ENCODE peak calls at places on chromosomes 3 and 15, in four cellular contexts. C is HCT116, G is GM23248, K is GM23338. Q is an unnamed sample. For H3K9me2, the result is how much of the 10 kb centered on the place peaks cover.

GRCh38 chr15:75640483-75641175 is 605 bp upstream of the IMP3 start:
- DNase-seq in C (peak), K (peak), G (peak), Q (peak)

GRCh38 chr15:92667291-92667904 is 11.8 kb upstream of the FAM174B start:
- DNase-seq in G (no peak), C (no peak), K (no peak), Q (peak)

GRCh38 chr3:93981649-93982048 is 1.7 kb downstream of the ARL13B start:
- DNase-seq in G (no peak), K (no peak), C (no peak), Q (no peak)

GRCh38 chr3:30354972-30355371 is 251.4 kb upstream of the TGFBR2 start:
- DNase-seq in G (no peak), K (no peak), C (no peak), Q (peak)

GRCh38 chr3:179961081-179962078 is 75.4 kb downstream of the PEX5L start:
- DNase-seq in K (no peak), C (no peak), G (no peak), Q (no peak)

GRCh38 chr3:137121704-137122314 is 164.0 kb downstream of the IL20RB start:
- DNase-seq in K (peak), C (peak), G (peak), Q (peak)

GRCh38 chr15:91865486-91865885 is 12.0 kb downstream of the SLCO3A1 start:
- DNase-seq in C (no peak), G (no peak), K (no peak), Q (no peak)

GRCh38 chr15:66156310-66156975 is 97.1 kb downstream of the MEGF11 start:
- DNase-seq in C (no peak), K (no peak), G (no peak), Q (no peak)

GRCh38 chr3:131349946-131350347 is 31.6 kb upstream of the NUDT16 start:
- DNase-seq in K (no peak), G (peak), C (peak), Q (peak)

GRCh38 chr15:67019069-67019468 is 46.3 kb upstream of the SMAD3 start:
- DNase-seq in G (no peak), K (no peak), C (no peak), Q (no peak)

GRCh38 chr3:48504051-48504946 is at the start of gene SHISA5:
- DNase-seq in C (no peak), G (peak), K (peak), Q (peak)

GRCh38 chr15:77535845-77536244 is 96.9 kb downstream of the LINGO1 start:
- DNase-seq in K (peak), C (peak), G (no peak), Q (no peak)

GRCh38 chr15:69734699-69735098 is 282.1 kb downstream of the RPLP1 start:
- DNase-seq in G (peak), C (no peak), K (no peak), Q (no peak)

GRCh38 chr3:184381261-184382224 is 1.7 kb downstream of the CHRD start:
- DNase-seq in G (peak), C (no peak), K (peak), Q (no peak)

GRCh38 chr3:56251343-56251945 is 216.8 kb downstream of the ERC2 start:
- DNase-seq in G (peak), K (peak), C (peak), Q (peak)

GRCh38 chr15:52730163-52730562 is 51.0 kb upstream of the ATOSA start:
- DNase-seq in K (no peak), C (no peak), G (peak), Q (peak)

GRCh38 chr3:192881159-192881786 is 36.4 kb downstream of the MB21D2 start:
- DNase-seq in G (no peak), K (no peak), C (no peak), Q (no peak)

GRCh38 chr3:30510596-30510995 is 95.8 kb upstream of the TGFBR2 start:
- DNase-seq in C (no peak), G (no peak), K (no peak), Q (peak)

GRCh38 chr15:25062551-25063430 is 108.0 kb downstream of the SNRPN start:
- DNase-seq in C (no peak), G (no peak), K (no peak), Q (no peak)

GRCh38 chr15:65421360-65422215 is 1.2 kb downstream of the IGDCC4 start:
- DNase-seq in K (peak), G (peak), C (no peak), Q (peak)

GRCh38 chr3:132317229-132317948 is at the start of gene ACP3:
- DNase-seq in G (peak), C (peak), K (peak), Q (peak)

GRCh38 chr15:90701880-90702630 is 15.1 kb upstream of the BLM start:
- DNase-seq in C (no peak), G (peak), K (peak), Q (no peak)

GRCh38 chr15:43513550-43513949 is 3.9 kb upstream of the MAP1A start:
- DNase-seq in G (peak), K (no peak), C (no peak), Q (peak)

GRCh38 chr3:111112913-111113312 is 41.3 kb downstream of the NECTIN3 start:
- DNase-seq in C (no peak), G (peak), K (no peak), Q (no peak)

GRCh38 chr15:78177447-78177873 is 28.3 kb downstream of the IDH3A start:
- DNase-seq in G (peak), K (peak), C (peak), Q (peak)

GRCh38 chr3:141366285-141367037 is 1.8 kb upstream of the ZBTB38 start:
- DNase-seq in K (no peak), G (peak), C (peak), Q (peak)

GRCh38 chr3:141796436-141797166 is 33.4 kb downstream of the GRK7 start:
- DNase-seq in C (no peak), G (peak), K (no peak), Q (no peak)

GRCh38 chr3:72722930-72723726 is 125.1 kb downstream of the SHQ1 start:
- DNase-seq in C (no peak), K (no peak), G (peak), Q (peak)

GRCh38 chr15:78302579-78302978 is 3.2 kb upstream of the SKIC8 start:
- DNase-seq in C (no peak), G (peak), K (no peak), Q (peak)

GRCh38 chr3:120652896-120653545 is 29.0 kb downstream of the HGD start:
- DNase-seq in K (no peak), G (no peak), C (no peak), Q (no peak)

GRCh38 chr3:169790687-169791429 is 17.7 kb downstream of the MYNN start:
- DNase-seq in G (peak), K (no peak), C (no peak), Q (peak)

GRCh38 chr15:76057332-76058000 is 2.3 kb upstream of the TMEM266 start:
- DNase-seq in G (peak), C (no peak), K (peak), Q (peak)

GRCh38 chr15:55829826-55830225 is 86.9 kb upstream of the PRTG start:
- DNase-seq in C (no peak), K (no peak), G (no peak), Q (no peak)

GRCh38 chr3:129046732-129047552 is 13.6 kb upstream of the GP9 start:
- DNase-seq in C (no peak), K (no peak), G (no peak), Q (no peak)

GRCh38 chr15:72136170-72137051 is 18.2 kb downstream of the SENP8 start:
- DNase-seq in G (no peak), K (no peak), C (no peak), Q (peak)

GRCh38 chr3:19250959-19251610 is 102.8 kb downstream of the KCNH8 start:
- DNase-seq in C (no peak), G (no peak), K (peak), Q (no peak)

GRCh38 chr15:66594344-66594743 is 28.5 kb upstream of the LCTL start:
- DNase-seq in G (no peak), C (no peak), K (peak), Q (peak)

GRCh38 chr3:118811333-118811732 is 223.3 kb downstream of the IGSF11 start:
- DNase-seq in K (no peak), C (no peak), G (no peak), Q (no peak)

GRCh38 chr3:169041677-169042171 is 621.8 kb downstream of the MECOM start:
- DNase-seq in G (peak), K (peak), C (peak), Q (peak)

DNA sequence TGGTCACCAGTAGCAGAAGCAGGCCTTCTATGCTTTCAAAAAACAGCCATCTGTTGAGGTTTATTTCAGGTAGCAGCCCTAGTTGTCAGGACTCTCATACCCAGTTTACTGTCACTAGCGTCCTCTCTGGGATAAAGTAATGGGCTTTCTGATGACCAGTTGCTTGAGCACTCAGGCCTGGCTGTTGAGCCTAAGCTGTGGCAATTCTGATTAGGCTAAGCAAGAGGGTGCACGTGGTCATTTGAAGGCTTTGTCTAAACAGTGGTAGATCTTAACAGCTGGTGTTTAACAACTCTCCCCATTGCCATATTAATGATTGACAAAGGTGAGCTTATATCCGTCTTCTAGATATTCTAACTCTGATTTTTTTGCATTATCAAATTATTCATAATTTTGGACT is 132.9 kb upstream of the TMCO5A start:
- DNase-seq in K (no peak), G (no peak), C (no peak), Q (no peak)
- H2AFZ ChIP-seq in K (peak), G (no peak), C (no peak), Q (no peak)

DNA sequence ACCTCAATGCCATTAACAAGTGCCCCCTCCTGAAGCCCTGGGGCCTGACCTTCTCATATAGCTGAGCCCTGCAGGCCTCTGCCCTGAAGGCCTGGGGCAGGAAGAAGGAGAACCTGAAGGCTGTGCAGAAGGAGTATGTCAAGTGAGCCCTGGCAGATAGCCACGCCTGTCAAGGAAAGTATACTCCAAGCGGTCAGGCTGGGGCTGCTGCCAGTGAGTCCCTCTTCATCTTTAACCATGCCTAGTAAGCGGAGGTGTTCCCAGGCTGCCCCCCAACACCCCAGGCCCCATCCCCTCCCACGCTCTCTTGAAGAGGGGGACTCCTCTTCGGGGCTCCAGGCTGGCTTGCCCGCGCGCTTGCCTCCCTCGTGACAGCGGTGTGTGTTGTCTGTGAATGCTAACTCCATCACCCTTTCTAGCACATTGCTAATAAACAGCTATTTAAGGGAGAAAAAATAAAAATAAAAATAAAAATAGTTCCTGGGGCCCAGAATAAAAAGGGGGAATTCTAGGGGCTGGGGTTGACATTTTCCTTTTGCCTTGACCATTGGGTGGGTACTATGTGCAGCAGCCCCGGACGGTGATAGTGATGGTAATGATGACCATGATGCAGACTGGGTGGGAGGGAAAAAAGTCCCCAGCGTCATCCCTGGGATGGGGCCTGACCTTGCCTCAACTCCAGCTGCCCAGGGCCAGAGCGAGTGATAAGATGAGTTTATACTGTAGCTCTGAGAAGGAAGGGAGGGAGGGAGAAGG is 3.2 kb upstream of the ALAS1 start:
- DNase-seq in C (no peak), K (no peak), G (no peak), Q (no peak)
- H3K9me2 ChIP-seq in C (under half), K (under half), G (under half), Q (under half)

GRCh38 chr3:102068327-102068726 is 219.0 kb downstream of the NFKBIZ start:
- DNase-seq in K (no peak), C (no peak), G (peak), Q (peak)

GRCh38 chr3:102059145-102059943 is 210.0 kb downstream of the NFKBIZ start:
- DNase-seq in K (no peak), G (no peak), C (no peak), Q (no peak)

GRCh38 chr3:102066470-102066869 is 217.2 kb downstream of the NFKBIZ start:
- DNase-seq in G (no peak), K (no peak), C (no peak), Q (no peak)

GRCh38 chr3:102060814-102061213 is 211.5 kb downstream of the NFKBIZ start:
- DNase-seq in K (no peak), C (no peak), G (peak), Q (peak)

DNA sequence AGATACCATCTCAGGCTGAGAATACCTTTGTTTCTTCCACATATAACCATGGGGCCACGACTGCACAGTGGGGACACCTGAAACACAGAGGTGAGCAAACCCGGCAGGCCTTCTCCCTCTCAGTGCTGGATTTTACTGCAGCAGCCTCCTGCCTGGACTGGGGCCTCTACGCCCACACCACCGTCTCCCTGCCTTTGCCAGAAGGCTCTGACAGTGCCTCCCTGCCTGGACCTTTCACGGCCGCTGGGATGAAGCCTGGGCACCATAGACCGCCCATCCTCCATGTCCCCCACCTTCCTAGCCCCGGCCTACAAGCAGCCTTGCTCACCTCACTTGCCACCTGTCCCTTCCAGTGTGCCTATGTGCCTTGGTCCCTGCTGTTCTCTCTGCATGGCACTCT is 214.3 kb downstream of the NFKBIZ start:
- DNase-seq in G (no peak), C (no peak), K (no peak), Q (no peak)
- H2AFZ ChIP-seq in G (no peak), C (no peak), K (no peak), Q (no peak)

GRCh38 chr3:20668411-20668810 is 482.4 kb upstream of the SGO1 start:
- DNase-seq in C (no peak), G (no peak), K (peak), Q (peak)
- H3K9me2 ChIP-seq in C (under half), G (under half), K (under half), Q (under half)

GRCh38 chr3:155555479-155556065 is 189.3 kb downstream of the PLCH1 start:
- DNase-seq in G (no peak), K (no peak), C (no peak), Q (no peak)
- H2AFZ ChIP-seq in G (no peak), K (no peak), C (no peak), Q (no peak)

Q was measured in PC-3.